ENCODE peak calls at places on chromosome 10, in seven cellular contexts. A is tibial artery; L is lower lobe of right lung; O is CD4-positive, alpha-beta T cell; T is uterus; Y is AG04450; K is substantia nigra. R is an unnamed sample.

GRCh38 chr10:123148414-123149161 is 652 bp downstream of the HMX2 start:
- DNase-seq in T (no peak), L (no peak), A (no peak), K (no peak), O (no peak), Y (no peak), R (no peak)

GRCh38 chr10:74799840-74800239 is 26.6 kb upstream of the KAT6B start:
- DNase-seq in A (no peak), T (no peak), Y (peak), L (no peak), K (no peak), O (no peak), R (peak)

GRCh38 chr10:11757452-11757819 is 15.3 kb downstream of the ECHDC3 start:
- DNase-seq in L (no peak), A (peak), O (no peak), T (peak), Y (peak), K (no peak), R (peak)

GRCh38 chr10:104246981-104247380 is 7.7 kb upstream of the GSTO1 start:
- DNase-seq in L (no peak), Y (no peak), A (no peak), O (no peak), T (no peak), K (no peak), R (peak)

GRCh38 chr10:73969224-73969811 is 28.6 kb upstream of the VCL start:
- DNase-seq in T (no peak), A (no peak), L (no peak), O (no peak), K (no peak), Y (no peak), R (no peak)

GRCh38 chr10:69716711-69717560 is 84.8 kb upstream of the COL13A1 start:
- DNase-seq in A (no peak), L (peak), T (no peak), Y (no peak), K (no peak), O (peak), R (no peak)

GRCh38 chr10:27100800-27101347 is 580 bp upstream of the ANKRD26 start:
- DNase-seq in T (peak), A (no peak), L (no peak), K (no peak), Y (no peak), O (peak), R (no peak)

GRCh38 chr10:64113796-64114195 is 592.6 kb downstream of the REEP3 start:
- DNase-seq in L (no peak), A (no peak), O (no peak), K (no peak), T (no peak), Y (no peak), R (no peak)

GRCh38 chr10:22006379-22006884 is 2.9 kb upstream of the DNAJC1 start:
- DNase-seq in T (no peak), K (no peak), L (no peak), A (no peak), O (no peak), Y (no peak), R (no peak)

GRCh38 chr10:86646933-86647332 is 7.4 kb upstream of the OPN4 start:
- DNase-seq in A (no peak), T (no peak), K (no peak), O (no peak), Y (no peak), L (no peak), R (no peak)

GRCh38 chr10:99595770-99596465 is 24.3 kb downstream of the SLC25A28 start:
- DNase-seq in A (no peak), L (no peak), K (no peak), Y (no peak), O (no peak), T (no peak), R (no peak)

GRCh38 chr10:120542591-120542990 is 85.6 kb downstream of the PLPP4 start:
- DNase-seq in L (no peak), O (no peak), T (no peak), K (no peak), A (no peak), Y (no peak), R (no peak)

GRCh38 chr10:114678301-114678700 is 20.2 kb upstream of the ABLIM1 start:
- DNase-seq in A (no peak), Y (no peak), T (no peak), L (no peak), K (no peak), O (no peak), R (no peak)

GRCh38 chr10:87038286-87038717 is 18.2 kb downstream of the FAM25A start:
- DNase-seq in T (no peak), A (no peak), Y (no peak), K (no peak), L (no peak), O (no peak), R (no peak)

GRCh38 chr10:43853369-43853768 is 204.7 kb upstream of the ZNF32 start:
- DNase-seq in K (no peak), Y (no peak), A (no peak), L (no peak), O (no peak), T (no peak), R (no peak)

GRCh38 chr10:110569120-110569519 is 1.6 kb downstream of the SMC3 start:
- DNase-seq in Y (no peak), A (no peak), O (no peak), K (no peak), T (no peak), L (no peak), R (no peak)

GRCh38 chr10:3477683-3478082 is 305.1 kb upstream of the PITRM1 start:
- DNase-seq in A (no peak), K (no peak), T (no peak), Y (peak), O (no peak), L (no peak), R (peak)

GRCh38 chr10:20686236-20686635 is 210.9 kb downstream of the NEBL start:
- DNase-seq in K (no peak), L (no peak), O (no peak), Y (no peak), A (no peak), T (no peak), R (no peak)

GRCh38 chr10:5542100-5542499 is 17.3 kb downstream of the CALML3 start:
- DNase-seq in A (no peak), K (no peak), T (no peak), Y (no peak), L (no peak), O (no peak), R (no peak)

GRCh38 chr10:123930340-123931001 is 38.9 kb upstream of the CPXM2 start:
- DNase-seq in T (no peak), O (no peak), Y (no peak), L (no peak), A (peak), K (no peak), R (no peak)

GRCh38 chr10:75038335-75038734 is 73.1 kb upstream of the SAMD8 start:
- DNase-seq in A (no peak), O (no peak), L (no peak), K (no peak), T (peak), Y (peak), R (no peak)

GRCh38 chr10:128894641-128895040 is 572.4 kb upstream of the MGMT start:
- DNase-seq in O (no peak), Y (no peak), T (no peak), L (no peak), K (no peak), A (no peak), R (no peak)

GRCh38 chr10:124999433-125000365 is 57.8 kb downstream of the ZRANB1 start:
- DNase-seq in K (no peak), O (no peak), T (peak), L (peak), Y (peak), A (peak), R (no peak)

GRCh38 chr10:404341-404740 is 269.1 kb downstream of the ZMYND11 start:
- DNase-seq in O (no peak), T (no peak), K (no peak), L (no peak), A (no peak), Y (peak), R (no peak)

GRCh38 chr10:3828404-3829192 is 43.6 kb upstream of the KLF6 start:
- DNase-seq in Y (peak), L (no peak), T (peak), O (no peak), K (no peak), A (no peak), R (no peak)

GRCh38 chr10:125991009-125991788 is 94.8 kb downstream of the FANK1 start:
- DNase-seq in L (no peak), A (no peak), O (no peak), Y (no peak), K (no peak), T (no peak), R (no peak)

GRCh38 chr10:61304751-61305150 is 148.4 kb downstream of the TMEM26 start:
- DNase-seq in T (no peak), K (no peak), L (no peak), A (no peak), Y (no peak), O (no peak), R (no peak)

GRCh38 chr10:47360419-47361040 is 12.4 kb downstream of the RBP3 start:
- DNase-seq in L (no peak), Y (no peak), O (no peak), K (no peak), A (peak), T (no peak), R (no peak)

GRCh38 chr10:70891636-70892035 is 3.3 kb upstream of the PCBD1 start:
- DNase-seq in Y (no peak), K (no peak), T (no peak), L (no peak), O (no peak), A (no peak), R (no peak)

GRCh38 chr10:5685764-5686240 is 1.2 kb downstream of the TASOR2 start:
- DNase-seq in Y (no peak), A (no peak), K (no peak), L (no peak), T (no peak), O (no peak), R (no peak)

GRCh38 chr10:76628801-76629200 is 1008.8 kb downstream of the KCNMA1 start:
- DNase-seq in Y (no peak), A (no peak), K (no peak), L (no peak), O (no peak), T (no peak), R (no peak)

GRCh38 chr10:15715619-15716227 is 4.0 kb downstream of the ITGA8 start:
- DNase-seq in L (no peak), A (no peak), Y (no peak), K (no peak), T (no peak), O (no peak), R (no peak)
- H3K27ac ChIP-seq in L (no peak), A (peak), Y (no peak), K (no peak), T (no peak), O (no peak), R (no peak)

GRCh38 chr10:132166216-132166950 is 20.4 kb upstream of the DPYSL4 start:
- DNase-seq in L (peak), Y (no peak), T (no peak), K (no peak), O (no peak), A (no peak), R (no peak)
- H3K27ac ChIP-seq in L (no peak), Y (no peak), T (no peak), K (no peak), O (no peak), A (no peak), R (no peak)

GRCh38 chr10:84328303-84329093 is at the start of gene CCSER2:
- DNase-seq in A (peak), Y (peak), K (peak), T (peak), L (peak), O (peak), R (peak)

GRCh38 chr10:84329986-84330651 is 1.7 kb downstream of the CCSER2 start:
- DNase-seq in Y (no peak), O (peak), A (no peak), T (no peak), K (no peak), L (no peak), R (no peak)

GRCh38 chr10:84333864-84334451 is 5.6 kb downstream of the CCSER2 start:
- DNase-seq in Y (no peak), L (no peak), O (peak), A (no peak), K (no peak), T (no peak), R (no peak)

GRCh38 chr10:84331091-84331490 is 2.7 kb downstream of the CCSER2 start:
- DNase-seq in K (no peak), L (no peak), Y (no peak), A (no peak), T (no peak), O (no peak), R (no peak)

DNA sequence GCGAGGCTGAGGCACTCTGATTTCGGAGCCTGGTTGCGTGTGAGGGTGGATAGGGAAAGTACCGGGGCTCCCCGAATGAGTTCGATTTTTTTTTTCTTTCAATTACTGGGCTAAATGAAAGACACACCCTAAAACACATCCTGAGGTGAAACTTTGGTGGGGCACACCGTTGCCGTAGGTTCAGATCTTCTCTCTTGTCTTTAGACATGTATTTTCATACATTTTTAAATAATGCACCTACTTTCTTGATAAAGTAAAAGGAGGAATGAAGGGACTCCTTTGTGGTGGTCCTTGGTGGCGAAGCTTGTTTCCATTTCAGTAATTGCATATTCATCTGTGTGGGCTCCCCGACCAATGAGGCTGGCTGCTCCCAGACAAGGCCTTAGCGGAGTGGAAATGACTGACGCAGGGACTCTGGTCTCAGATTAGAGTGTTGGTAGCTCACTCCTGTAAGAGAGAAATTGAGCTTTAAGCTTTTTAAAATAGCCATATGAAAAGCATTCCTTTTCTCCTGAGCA is 764 bp downstream of the CCSER2 start:
- DNase-seq in L (no peak), K (no peak), T (peak), A (no peak), Y (no peak), O (peak), R (no peak)
- H3K27ac ChIP-seq in L (peak), K (peak), T (peak), A (peak), Y (peak), O (peak), R (peak)

GRCh38 chr10:122128357-122128756 is 139.4 kb downstream of the TACC2 start:
- DNase-seq in L (no peak), Y (no peak), A (peak), T (peak), O (no peak), K (no peak), R (no peak)

GRCh38 chr10:122130474-122131110 is 140.5 kb upstream of the BTBD16 start:
- DNase-seq in K (no peak), T (no peak), A (no peak), Y (no peak), L (no peak), O (no peak), R (no peak)

GRCh38 chr10:122126763-122127659 is 138.0 kb downstream of the TACC2 start:
- DNase-seq in Y (peak), L (no peak), O (no peak), A (peak), K (no peak), T (peak), R (no peak)

GRCh38 chr10:122124808-122125207 is 135.8 kb downstream of the TACC2 start:
- DNase-seq in L (no peak), Y (no peak), O (no peak), T (no peak), A (no peak), K (no peak), R (no peak)

GRCh38 chr10:122127943-122128342 is 139.0 kb downstream of the TACC2 start:
- DNase-seq in A (peak), O (no peak), L (no peak), Y (no peak), T (peak), K (no peak), R (no peak)
- H3K27ac ChIP-seq in A (peak), O (no peak), L (peak), Y (peak), T (peak), K (no peak), R (no peak)

GRCh38 chr10:96259884-96260511 is 11.4 kb downstream of the BLNK start:
- DNase-seq in A (no peak), L (no peak), O (no peak), Y (no peak), T (no peak), K (no peak), R (no peak)
- H3K27ac ChIP-seq in A (no peak), L (no peak), O (no peak), Y (no peak), T (no peak), K (no peak), R (no peak)

GRCh38 chr10:33293531-33294170 is 40.8 kb downstream of the NRP1 start:
- DNase-seq in K (no peak), T (no peak), O (no peak), Y (no peak), L (no peak), A (no peak), R (no peak)

GRCh38 chr10:33289776-33290175 is 44.7 kb downstream of the NRP1 start:
- DNase-seq in T (no peak), Y (no peak), K (no peak), A (no peak), O (no peak), L (no peak), R (no peak)

GRCh38 chr10:33290286-33291052 is 44.0 kb downstream of the NRP1 start:
- DNase-seq in Y (no peak), T (no peak), K (no peak), A (no peak), L (no peak), O (no peak), R (no peak)

GRCh38 chr10:33293081-33293480 is 41.4 kb downstream of the NRP1 start:
- DNase-seq in K (no peak), L (no peak), O (no peak), Y (no peak), T (no peak), A (no peak), R (no peak)

GRCh38 chr10:33291053-33291592 is 43.3 kb downstream of the NRP1 start:
- DNase-seq in Y (peak), K (no peak), O (no peak), L (no peak), A (no peak), T (no peak), R (no peak)
- H3K27ac ChIP-seq in Y (peak), K (no peak), O (no peak), L (no peak), A (peak), T (peak), R (peak)

GRCh38 chr10:29881336-29881751 is 178.0 kb downstream of the JCAD start:
- DNase-seq in O (no peak), A (peak), T (peak), L (no peak), K (no peak), Y (no peak), R (no peak)

GRCh38 chr10:29883231-29883630 is 176.2 kb downstream of the JCAD start:
- DNase-seq in T (no peak), K (no peak), O (no peak), Y (no peak), L (no peak), A (no peak), R (no peak)

GRCh38 chr10:29881811-29882210 is 177.6 kb downstream of the JCAD start:
- DNase-seq in K (no peak), Y (no peak), T (peak), L (no peak), A (no peak), O (no peak), R (no peak)

GRCh38 chr10:29880856-29881255 is 178.5 kb downstream of the JCAD start:
- DNase-seq in T (peak), Y (no peak), K (no peak), A (no peak), O (no peak), L (no peak), R (no peak)

GRCh38 chr10:29882766-29883165 is 176.6 kb downstream of the JCAD start:
- DNase-seq in T (no peak), L (no peak), A (no peak), Y (no peak), K (no peak), O (no peak), R (no peak)
- H3K27ac ChIP-seq in T (peak), L (no peak), A (peak), Y (no peak), K (no peak), O (no peak), R (no peak)

GRCh38 chr10:72072046-72072445 is 16.3 kb downstream of the SPOCK2 start:
- DNase-seq in T (no peak), Y (no peak), L (peak), K (no peak), O (no peak), A (no peak), R (no peak)

GRCh38 chr10:72075184-72076115 is 12.9 kb downstream of the SPOCK2 start:
- DNase-seq in K (no peak), A (no peak), Y (no peak), L (peak), T (no peak), O (no peak), R (no peak)

GRCh38 chr10:72072639-72073038 is 15.7 kb downstream of the SPOCK2 start:
- DNase-seq in T (no peak), Y (no peak), K (no peak), O (no peak), L (peak), A (no peak), R (no peak)

GRCh38 chr10:72074413-72075183 is 13.8 kb downstream of the SPOCK2 start:
- DNase-seq in K (no peak), L (peak), Y (no peak), A (no peak), T (no peak), O (no peak), R (no peak)

GRCh38 chr10:72073677-72074412 is 14.5 kb downstream of the SPOCK2 start:
- DNase-seq in O (no peak), L (peak), K (no peak), A (no peak), Y (no peak), T (no peak), R (no peak)
- H3K27ac ChIP-seq in O (peak), L (no peak), K (no peak), A (no peak), Y (no peak), T (no peak), R (no peak)

DNA sequence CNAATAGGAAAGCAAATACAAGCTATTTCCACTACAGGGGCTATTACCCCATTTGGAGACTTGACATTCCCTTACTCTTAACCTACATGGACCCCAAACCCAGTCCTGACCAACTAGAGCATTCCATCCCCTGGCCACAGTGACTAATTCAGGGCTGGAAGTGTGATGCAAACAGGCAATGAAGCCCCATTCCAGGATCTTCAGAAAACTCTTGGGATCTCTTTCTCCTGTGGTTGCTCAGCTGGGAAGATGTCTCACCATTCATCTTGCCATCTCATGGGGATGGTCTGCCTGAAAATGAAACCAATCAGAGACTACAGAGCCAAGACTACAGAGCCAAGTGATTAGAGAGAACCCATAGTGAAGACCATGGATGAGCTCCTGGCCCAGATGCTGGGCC is 206.2 kb downstream of the ZNF365 start:
- DNase-seq in L (no peak), O (no peak), A (no peak), Y (no peak), T (no peak), K (no peak), R (no peak)
- H3K27ac ChIP-seq in L (no peak), O (no peak), A (no peak), Y (no peak), T (no peak), K (no peak), R (no peak)